ENCODE peak calls at places on chromosomes 13 and 19, in eight cellular contexts. One of them, this sample, is unnamed.

GRCh38 chr13:77040076-77040475 is 13.1 kb upstream of the FBXL3 start:
- DNase-seq in Peyer's patch: no peak
- DNase-seq in CD8-positive, alpha-beta memory T cell: no peak
- DNase-seq in mucosa of descending colon: no peak
- DNase-seq in cardiac muscle cell: no peak
- DNase-seq in uterus: no peak
- DNase-seq in upper lobe of right lung: no peak
- DNase-seq in kidney epithelial cell: no peak
- DNase-seq in this sample: no peak

GRCh38 chr19:5128251-5128931 is 159.5 kb downstream of the KDM4B start:
- DNase-seq in mucosa of descending colon: no peak
- DNase-seq in CD8-positive, alpha-beta memory T cell: no peak
- DNase-seq in uterus: peak; percentile 65
- DNase-seq in cardiac muscle cell: peak; percentile 95
- DNase-seq in Peyer's patch: no peak
- DNase-seq in upper lobe of right lung: no peak
- DNase-seq in kidney epithelial cell: no peak
- DNase-seq in this sample: no peak

GRCh38 chr13:99949657-99950413 is 21.7 kb downstream of the ZIC5 start:
- DNase-seq in kidney epithelial cell: no peak
- DNase-seq in CD8-positive, alpha-beta memory T cell: no peak
- DNase-seq in Peyer's patch: no peak
- DNase-seq in upper lobe of right lung: no peak
- DNase-seq in uterus: no peak
- DNase-seq in mucosa of descending colon: no peak
- DNase-seq in cardiac muscle cell: no peak
- DNase-seq in this sample: no peak

GRCh38 chr19:18274303-18274775 is at the start of gene IQCN:
- DNase-seq in uterus: peak; percentile 58
- DNase-seq in mucosa of descending colon: peak; percentile 61
- DNase-seq in upper lobe of right lung: no peak
- DNase-seq in cardiac muscle cell: no peak
- DNase-seq in kidney epithelial cell: no peak
- DNase-seq in Peyer's patch: no peak
- DNase-seq in CD8-positive, alpha-beta memory T cell: no peak
- DNase-seq in this sample: no peak

GRCh38 chr13:35874704-35875103 is 256.5 kb downstream of the DCLK1 start:
- DNase-seq in cardiac muscle cell: no peak
- DNase-seq in mucosa of descending colon: no peak
- DNase-seq in Peyer's patch: no peak
- DNase-seq in kidney epithelial cell: no peak
- DNase-seq in uterus: no peak
- DNase-seq in CD8-positive, alpha-beta memory T cell: no peak
- DNase-seq in upper lobe of right lung: no peak
- DNase-seq in this sample: no peak

GRCh38 chr19:21569497-21569870 is 64.1 kb downstream of the ZNF429 start:
- DNase-seq in kidney epithelial cell: no peak
- DNase-seq in cardiac muscle cell: no peak
- DNase-seq in CD8-positive, alpha-beta memory T cell: no peak
- DNase-seq in Peyer's patch: peak; percentile 53
- DNase-seq in uterus: no peak
- DNase-seq in mucosa of descending colon: peak; percentile 80
- DNase-seq in upper lobe of right lung: peak; percentile 80
- DNase-seq in this sample: no peak

GRCh38 chr19:49415102-49415809 is 8.0 kb downstream of the PTH2 start:
- DNase-seq in Peyer's patch: no peak
- DNase-seq in upper lobe of right lung: no peak
- DNase-seq in CD8-positive, alpha-beta memory T cell: no peak
- DNase-seq in uterus: no peak
- DNase-seq in kidney epithelial cell: no peak
- DNase-seq in mucosa of descending colon: no peak
- DNase-seq in cardiac muscle cell: no peak
- DNase-seq in this sample: peak; percentile 82

GRCh38 chr13:21078501-21078900 is 17.1 kb upstream of the LATS2 start:
- DNase-seq in cardiac muscle cell: no peak
- DNase-seq in CD8-positive, alpha-beta memory T cell: no peak
- DNase-seq in upper lobe of right lung: no peak
- DNase-seq in uterus: no peak
- DNase-seq in kidney epithelial cell: no peak
- DNase-seq in mucosa of descending colon: no peak
- DNase-seq in Peyer's patch: no peak
- DNase-seq in this sample: no peak

GRCh38 chr19:49461656-49462055 is 8.6 kb downstream of the ALDH16A1 start:
- DNase-seq in kidney epithelial cell: no peak
- DNase-seq in uterus: no peak
- DNase-seq in mucosa of descending colon: peak; percentile 23
- DNase-seq in CD8-positive, alpha-beta memory T cell: no peak
- DNase-seq in cardiac muscle cell: no peak
- DNase-seq in upper lobe of right lung: no peak
- DNase-seq in Peyer's patch: no peak
- DNase-seq in this sample: no peak

GRCh38 chr19:51994048-51994644 is 7.5 kb upstream of the ZNF350 start:
- DNase-seq in cardiac muscle cell: no peak
- DNase-seq in Peyer's patch: no peak
- DNase-seq in mucosa of descending colon: no peak
- DNase-seq in CD8-positive, alpha-beta memory T cell: no peak
- DNase-seq in uterus: no peak
- DNase-seq in kidney epithelial cell: no peak
- DNase-seq in upper lobe of right lung: no peak
- DNase-seq in this sample: no peak

GRCh38 chr13:31998131-31998530 is 33.4 kb upstream of the FRY start:
- DNase-seq in uterus: no peak
- DNase-seq in CD8-positive, alpha-beta memory T cell: no peak
- DNase-seq in kidney epithelial cell: no peak
- DNase-seq in upper lobe of right lung: no peak
- DNase-seq in Peyer's patch: no peak
- DNase-seq in cardiac muscle cell: no peak
- DNase-seq in mucosa of descending colon: peak; percentile 33
- DNase-seq in this sample: no peak

GRCh38 chr19:30071871-30072270 is 129.8 kb downstream of the URI1 start:
- DNase-seq in kidney epithelial cell: no peak
- DNase-seq in uterus: no peak
- DNase-seq in mucosa of descending colon: no peak
- DNase-seq in CD8-positive, alpha-beta memory T cell: no peak
- DNase-seq in Peyer's patch: no peak
- DNase-seq in cardiac muscle cell: no peak
- DNase-seq in upper lobe of right lung: peak; percentile 34
- DNase-seq in this sample: no peak

GRCh38 chr19:38837656-38838121 is 6.1 kb upstream of the ECH1 start:
- DNase-seq in mucosa of descending colon: no peak
- DNase-seq in upper lobe of right lung: no peak
- DNase-seq in kidney epithelial cell: no peak
- DNase-seq in uterus: no peak
- DNase-seq in cardiac muscle cell: no peak
- DNase-seq in CD8-positive, alpha-beta memory T cell: no peak
- DNase-seq in Peyer's patch: no peak
- DNase-seq in this sample: no peak

GRCh38 chr13:112756967-112757758 is 67.3 kb downstream of the ATP11A start:
- DNase-seq in upper lobe of right lung: peak; percentile 29
- DNase-seq in CD8-positive, alpha-beta memory T cell: no peak
- DNase-seq in mucosa of descending colon: no peak
- DNase-seq in kidney epithelial cell: no peak
- DNase-seq in cardiac muscle cell: no peak
- DNase-seq in uterus: no peak
- DNase-seq in Peyer's patch: no peak
- DNase-seq in this sample: no peak

GRCh38 chr19:32611161-32611560 is 30.2 kb downstream of the PDCD5 start:
- DNase-seq in kidney epithelial cell: no peak
- DNase-seq in Peyer's patch: no peak
- DNase-seq in upper lobe of right lung: peak; percentile 25
- DNase-seq in cardiac muscle cell: no peak
- DNase-seq in CD8-positive, alpha-beta memory T cell: no peak
- DNase-seq in uterus: no peak
- DNase-seq in mucosa of descending colon: no peak
- DNase-seq in this sample: no peak

GRCh38 chr13:109145631-109146030 is 516.2 kb downstream of the MYO16 start:
- DNase-seq in mucosa of descending colon: no peak
- DNase-seq in uterus: peak; percentile 29
- DNase-seq in cardiac muscle cell: peak; percentile 74
- DNase-seq in upper lobe of right lung: no peak
- DNase-seq in CD8-positive, alpha-beta memory T cell: no peak
- DNase-seq in Peyer's patch: no peak
- DNase-seq in kidney epithelial cell: no peak
- DNase-seq in this sample: no peak

GRCh38 chr13:93039131-93039530 is 187.5 kb upstream of the GPC6 start:
- DNase-seq in CD8-positive, alpha-beta memory T cell: no peak
- DNase-seq in upper lobe of right lung: no peak
- DNase-seq in Peyer's patch: no peak
- DNase-seq in kidney epithelial cell: no peak
- DNase-seq in cardiac muscle cell: no peak
- DNase-seq in mucosa of descending colon: no peak
- DNase-seq in uterus: no peak
- DNase-seq in this sample: no peak

GRCh38 chr19:33395561-33396550 is 22.3 kb downstream of the CEBPG start:
- DNase-seq in CD8-positive, alpha-beta memory T cell: no peak
- DNase-seq in kidney epithelial cell: no peak
- DNase-seq in Peyer's patch: no peak
- DNase-seq in upper lobe of right lung: peak; percentile 82
- DNase-seq in uterus: peak; percentile 80
- DNase-seq in cardiac muscle cell: no peak
- DNase-seq in mucosa of descending colon: peak; percentile 36
- DNase-seq in this sample: no peak

DNA sequence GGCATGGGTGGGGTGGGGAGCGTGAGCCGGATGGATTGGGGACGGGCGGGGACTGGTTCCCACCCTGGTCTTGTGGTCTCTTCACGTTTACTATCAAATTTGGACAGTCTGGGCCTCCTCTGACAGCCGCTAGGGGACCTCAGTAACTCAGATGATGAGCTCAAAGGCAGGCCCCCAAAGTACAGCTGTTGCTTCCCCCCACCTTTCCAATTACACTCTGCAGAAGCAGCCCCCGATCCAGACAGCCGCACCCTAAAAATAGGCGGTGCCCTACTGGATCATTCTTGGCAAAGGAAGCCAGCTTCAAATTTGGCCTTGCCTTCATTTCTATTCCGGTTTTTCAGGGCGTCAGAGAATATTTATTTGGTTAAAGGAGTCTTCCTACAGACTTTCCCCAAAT is 1.9 kb upstream of the FOXO1 start:
- DNase-seq in CD8-positive, alpha-beta memory T cell: peak; percentile 60
- DNase-seq in Peyer's patch: peak; percentile 54
- DNase-seq in mucosa of descending colon: no peak
- DNase-seq in uterus: peak; percentile 54
- DNase-seq in kidney epithelial cell: no peak
- DNase-seq in upper lobe of right lung: no peak
- DNase-seq in cardiac muscle cell: no peak
- DNase-seq in this sample: no peak
- H3K4me3 ChIP-seq in CD8-positive, alpha-beta memory T cell: peak overlapping the region; percentile 74
- H3K4me3 ChIP-seq in Peyer's patch: no peak overlapping the region
- H3K4me3 ChIP-seq in mucosa of descending colon: no peak overlapping the region
- H3K4me3 ChIP-seq in uterus: peak overlapping the region; percentile 99
- H3K4me3 ChIP-seq in kidney epithelial cell: no peak overlapping the region
- H3K4me3 ChIP-seq in upper lobe of right lung: peak overlapping the region; percentile 75
- H3K4me3 ChIP-seq in cardiac muscle cell: no peak overlapping the region
- H3K4me3 ChIP-seq in this sample: no peak overlapping the region

DNA sequence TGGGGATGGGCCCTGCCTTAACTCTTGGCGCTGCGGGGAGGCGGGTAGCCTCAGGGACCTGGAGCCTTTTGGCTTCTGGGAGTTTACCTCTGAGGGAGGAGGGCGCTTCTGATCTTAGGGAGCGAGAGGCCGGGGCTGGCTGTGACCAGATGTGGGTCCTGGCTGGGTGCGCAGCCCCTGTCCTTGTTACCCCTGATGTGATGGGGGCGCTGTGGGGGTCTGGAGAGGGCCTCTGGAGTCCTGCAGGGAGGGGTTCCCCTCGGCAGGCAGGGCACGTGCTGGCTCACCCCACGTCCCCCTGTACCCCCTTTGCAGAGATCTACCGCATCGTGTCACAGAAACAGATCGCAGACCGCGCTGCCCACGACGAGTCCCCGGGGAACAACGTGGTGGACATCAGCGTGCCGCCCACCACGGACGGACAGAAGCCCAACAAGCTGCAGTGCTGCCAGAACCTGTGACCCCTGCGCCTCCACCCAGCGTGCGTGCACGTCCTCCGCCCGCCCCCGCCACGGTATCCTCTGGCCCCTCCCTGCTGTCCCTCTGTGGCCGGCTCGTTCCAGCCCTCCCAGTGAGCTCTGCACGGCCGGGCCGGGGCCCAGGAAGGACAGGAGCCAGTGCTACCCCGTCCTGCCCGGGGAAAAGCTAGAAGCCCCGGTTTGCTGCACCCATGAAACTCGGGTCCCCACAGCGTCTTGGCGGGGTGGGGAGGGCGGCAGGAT is 9.8 kb upstream of the MARCHF2 start:
- DNase-seq in mucosa of descending colon: no peak
- DNase-seq in CD8-positive, alpha-beta memory T cell: no peak
- DNase-seq in upper lobe of right lung: no peak
- DNase-seq in kidney epithelial cell: no peak
- DNase-seq in uterus: no peak
- DNase-seq in cardiac muscle cell: no peak
- DNase-seq in Peyer's patch: no peak
- DNase-seq in this sample: no peak
- H3K36me3 ChIP-seq in mucosa of descending colon: peaks cover 5% of the 10 kb centered on the region
- H3K36me3 ChIP-seq in CD8-positive, alpha-beta memory T cell: peaks cover 9% of the 10 kb centered on the region
- H3K36me3 ChIP-seq in upper lobe of right lung: peaks cover 62% of the 10 kb centered on the region
- H3K36me3 ChIP-seq in kidney epithelial cell: no peaks in the 10 kb centered on the region
- H3K36me3 ChIP-seq in uterus: no peaks in the 10 kb centered on the region
- H3K36me3 ChIP-seq in cardiac muscle cell: peaks cover 17% of the 10 kb centered on the region
- H3K36me3 ChIP-seq in Peyer's patch: no peaks in the 10 kb centered on the region
- H3K36me3 ChIP-seq in this sample: peaks cover 21% of the 10 kb centered on the region

GRCh38 chr13:101552797-101553196 is 100.3 kb downstream of the ITGBL1 start:
- DNase-seq in mucosa of descending colon: no peak
- DNase-seq in Peyer's patch: no peak
- DNase-seq in CD8-positive, alpha-beta memory T cell: no peak
- DNase-seq in uterus: no peak
- DNase-seq in upper lobe of right lung: no peak
- DNase-seq in kidney epithelial cell: no peak
- DNase-seq in cardiac muscle cell: no peak
- DNase-seq in this sample: no peak

GRCh38 chr13:101556676-101557121 is 104.2 kb downstream of the ITGBL1 start:
- DNase-seq in Peyer's patch: no peak
- DNase-seq in upper lobe of right lung: no peak
- DNase-seq in cardiac muscle cell: no peak
- DNase-seq in mucosa of descending colon: no peak
- DNase-seq in uterus: no peak
- DNase-seq in kidney epithelial cell: no peak
- DNase-seq in CD8-positive, alpha-beta memory T cell: no peak
- DNase-seq in this sample: no peak

GRCh38 chr13:101552286-101552685 is 99.8 kb downstream of the ITGBL1 start:
- DNase-seq in upper lobe of right lung: no peak
- DNase-seq in kidney epithelial cell: no peak
- DNase-seq in CD8-positive, alpha-beta memory T cell: no peak
- DNase-seq in mucosa of descending colon: no peak
- DNase-seq in uterus: no peak
- DNase-seq in Peyer's patch: no peak
- DNase-seq in cardiac muscle cell: no peak
- DNase-seq in this sample: no peak

GRCh38 chr13:101554420-101555125 is 102.1 kb downstream of the ITGBL1 start:
- DNase-seq in Peyer's patch: no peak
- DNase-seq in upper lobe of right lung: no peak
- DNase-seq in cardiac muscle cell: no peak
- DNase-seq in mucosa of descending colon: no peak
- DNase-seq in kidney epithelial cell: no peak
- DNase-seq in CD8-positive, alpha-beta memory T cell: no peak
- DNase-seq in uterus: no peak
- DNase-seq in this sample: no peak
- H3K4me3 ChIP-seq in Peyer's patch: no peak overlapping the region
- H3K4me3 ChIP-seq in upper lobe of right lung: no peak overlapping the region
- H3K4me3 ChIP-seq in cardiac muscle cell: no peak overlapping the region
- H3K4me3 ChIP-seq in mucosa of descending colon: no peak overlapping the region
- H3K4me3 ChIP-seq in kidney epithelial cell: no peak overlapping the region
- H3K4me3 ChIP-seq in CD8-positive, alpha-beta memory T cell: no peak overlapping the region
- H3K4me3 ChIP-seq in uterus: no peak overlapping the region
- H3K4me3 ChIP-seq in this sample: no peak overlapping the region

GRCh38 chr19:55398200-55398947 is 9.2 kb downstream of the UBE2S start:
- DNase-seq in uterus: no peak
- DNase-seq in upper lobe of right lung: peak; percentile 77
- DNase-seq in cardiac muscle cell: no peak
- DNase-seq in kidney epithelial cell: no peak
- DNase-seq in mucosa of descending colon: no peak
- DNase-seq in CD8-positive, alpha-beta memory T cell: no peak
- DNase-seq in Peyer's patch: no peak
- DNase-seq in this sample: no peak
- H3K36me3 ChIP-seq in uterus: no peaks in the 10 kb centered on the region
- H3K36me3 ChIP-seq in upper lobe of right lung: peaks cover 23% of the 10 kb centered on the region
- H3K36me3 ChIP-seq in cardiac muscle cell: peaks cover 25% of the 10 kb centered on the region
- H3K36me3 ChIP-seq in kidney epithelial cell: peaks cover 2% of the 10 kb centered on the region
- H3K36me3 ChIP-seq in mucosa of descending colon: no peaks in the 10 kb centered on the region
- H3K36me3 ChIP-seq in CD8-positive, alpha-beta memory T cell: peaks cover 23% of the 10 kb centered on the region
- H3K36me3 ChIP-seq in Peyer's patch: no peaks in the 10 kb centered on the region
- H3K36me3 ChIP-seq in this sample: peaks cover 19% of the 10 kb centered on the region

This sample was measured in GM06990.